ENCODE peak calls at places on chromosomes 1 and 21, in five cellular contexts. P is RWPE1, X is fibroblast of lung, F is IMR-90, I is PC-3. R is an unnamed sample.
A peak's percentile ranks its signal among the peaks of the same experiment; 100 is the strongest.

GRCh38 chr1:232226197-232226681 is 403.7 kb downstream of the SIPA1L2 start:
- DNase-seq in I (peak; percentile 97), P (peak; percentile 48), F (peak; percentile 83), X (peak; percentile 81), R (peak; percentile 96)

GRCh38 chr1:223323491-223324484 is 40.2 kb downstream of the SUSD4 start:
- DNase-seq in P (no peak), I (no peak), F (no peak), X (no peak), R (no peak)

GRCh38 chr1:44268054-44268453 is 54.8 kb downstream of the DMAP1 start:
- DNase-seq in F (no peak), I (no peak), X (no peak), P (no peak), R (no peak)

GRCh38 chr21:41958886-41959563 is 5.2 kb upstream of the C2CD2 start:
- DNase-seq in F (no peak), X (no peak), P (peak; percentile 85), I (peak; percentile 94), R (peak; percentile 87)

GRCh38 chr21:42991992-42992740 is 17.8 kb downstream of the PKNOX1 start:
- DNase-seq in X (peak; percentile 93), F (peak; percentile 97), I (peak; percentile 60), P (peak; percentile 54), R (peak; percentile 41)

GRCh38 chr1:24418898-24419628 is 3.5 kb downstream of the NIPAL3 start:
- DNase-seq in F (peak; percentile 38), I (peak; percentile 88), X (peak; percentile 79), P (peak; percentile 67), R (peak; percentile 79)

GRCh38 chr1:223811634-223812101 is 34.1 kb downstream of the TP53BP2 start:
- DNase-seq in F (peak; percentile 49), I (peak; percentile 79), X (peak; percentile 37), P (peak; percentile 19), R (peak; percentile 74)

GRCh38 chr1:8985915-8986813 is 40.1 kb downstream of the SLC2A7 start:
- DNase-seq in X (peak; percentile 97), P (peak; percentile 80), I (peak; percentile 99), F (peak; percentile 95), R (peak; percentile 98)

GRCh38 chr21:41836166-41837015 is 42.8 kb downstream of the PRDM15 start:
- DNase-seq in P (no peak), I (no peak), F (no peak), X (no peak), R (no peak)

DNA sequence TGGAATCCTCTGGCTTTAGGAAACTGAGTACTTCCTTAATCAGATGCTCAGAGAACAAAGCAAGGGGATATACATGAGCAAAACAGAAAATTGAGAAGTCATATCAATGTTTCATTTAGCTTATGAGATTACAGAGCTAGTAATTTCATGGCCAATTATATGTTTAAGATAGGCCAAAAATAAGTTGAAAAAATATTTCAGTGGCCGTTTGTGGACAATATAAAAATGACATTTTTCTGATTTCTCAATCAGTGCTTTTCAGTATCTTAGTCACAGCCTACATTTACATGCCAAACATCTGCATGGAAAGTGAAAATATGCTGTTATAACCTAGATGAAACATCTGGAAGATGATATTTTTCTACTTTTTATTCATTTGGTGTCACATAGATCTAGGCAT is 192.5 kb downstream of the HLX start:
- DNase-seq in X (no peak), F (no peak), P (no peak), I (no peak), R (no peak)
- TF ChIP-seq CTCF in X (no peak), F (no peak), P (no peak), I (no peak), R (no peak)

GRCh38 chr21:37166733-37167132 is 93.7 kb downstream of the TTC3 start:
- DNase-seq in X (no peak), P (peak; percentile 7), I (peak; percentile 58), F (no peak), R (peak; percentile 30)
- TF ChIP-seq CTCF in X (no peak), P (peak; percentile 9), I (peak; percentile 68), F (peak; percentile 11), R (peak; percentile 25)

DNA sequence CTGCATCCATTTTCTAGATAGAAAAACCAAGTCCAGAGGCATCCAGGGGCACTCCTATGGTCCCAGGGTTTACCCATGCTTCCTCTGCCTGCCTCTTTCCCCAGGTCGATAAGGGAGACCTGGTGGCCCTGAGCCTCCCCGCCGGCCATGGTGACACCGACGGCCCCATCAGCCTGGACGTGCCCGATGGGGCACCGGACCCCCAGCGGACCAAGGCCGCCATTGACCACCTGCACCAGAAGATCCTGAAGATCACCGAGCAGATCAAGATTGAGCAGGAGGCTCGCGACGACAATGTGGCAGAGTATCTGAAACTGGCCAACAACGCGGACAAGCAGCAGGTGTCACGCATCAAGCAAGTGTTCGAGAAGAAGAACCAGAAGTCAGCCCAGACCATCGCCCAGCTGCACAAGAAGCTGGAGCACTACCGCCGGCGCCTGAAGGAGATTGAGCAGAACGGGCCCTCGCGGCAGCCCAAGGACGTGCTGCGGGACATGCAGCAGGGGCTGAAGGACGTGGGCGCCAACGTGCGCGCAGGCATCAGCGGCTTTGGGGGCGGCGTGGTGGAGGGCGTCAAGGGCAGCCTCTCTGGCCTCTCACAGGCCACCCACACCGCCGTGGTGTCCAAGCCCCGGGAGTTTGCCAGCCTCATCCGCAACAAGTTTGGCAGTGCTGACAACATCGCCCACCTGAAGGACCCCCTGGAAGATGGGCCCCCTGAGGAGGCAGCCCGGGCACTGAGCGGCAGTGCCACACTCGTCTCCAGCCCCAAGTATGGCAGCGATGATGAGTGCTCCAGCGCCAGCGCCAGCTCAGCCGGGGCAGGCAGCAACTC is 41.3 kb downstream of the TMCC2 start:
- DNase-seq in I (no peak), P (no peak), X (no peak), F (no peak), R (no peak)
- TF ChIP-seq CTCF in I (no peak), P (no peak), X (no peak), F (no peak), R (no peak)

GRCh38 chr21:17930102-17930501 is 110.9 kb upstream of the C21orf91 start:
- DNase-seq in F (no peak), X (no peak), P (no peak), I (no peak), R (no peak)

GRCh38 chr21:17925900-17926299 is 106.7 kb upstream of the C21orf91 start:
- DNase-seq in P (no peak), F (peak; percentile 24), I (peak; percentile 50), X (peak; percentile 27), R (peak; percentile 56)

GRCh38 chr21:17929514-17929913 is 110.4 kb upstream of the C21orf91 start:
- DNase-seq in I (no peak), F (no peak), P (no peak), X (no peak), R (no peak)

GRCh38 chr21:17925000-17925610 is 105.9 kb upstream of the C21orf91 start:
- DNase-seq in F (peak; percentile 54), X (peak; percentile 46), P (peak; percentile 73), I (peak; percentile 83), R (peak; percentile 84)

GRCh38 chr21:17931080-17931479 is 111.9 kb upstream of the C21orf91 start:
- DNase-seq in I (peak; percentile 7), F (no peak), X (no peak), P (no peak), R (no peak)
- TF ChIP-seq CTCF in I (peak; percentile 58), F (no peak), X (peak; percentile 28), P (no peak), R (peak; percentile 9)

R was measured in MCF 10A.